ENCODE peak calls at places on chromosomes 2 and 18, in eight cellular contexts. One of them, this sample, is unnamed.

GRCh38 chr2:15941970-15942710 is 1.8 kb downstream of the MYCN start:
- DNase-seq in GM12865: no peak
- DNase-seq in activated effector memory CD4-positive, alpha-beta T cell treated with anti-CD3 and anti-CD28 coated beads, Interleukin-2, amount 50 U/mL, for 16 hours: peak
- DNase-seq in left ventricle myocardium inferior: no peak
- DNase-seq in ureter: peak
- DNase-seq in EL: no peak
- DNase-seq in ACHN: no peak
- DNase-seq in DMS153: no peak
- DNase-seq in this sample: peak

GRCh38 chr2:36270758-36271157 is 84.8 kb upstream of the CRIM1 start:
- DNase-seq in GM12865: no peak
- DNase-seq in activated effector memory CD4-positive, alpha-beta T cell treated with anti-CD3 and anti-CD28 coated beads, Interleukin-2, amount 50 U/mL, for 16 hours: no peak
- DNase-seq in left ventricle myocardium inferior: no peak
- DNase-seq in ureter: no peak
- DNase-seq in EL: no peak
- DNase-seq in ACHN: no peak
- DNase-seq in DMS153: no peak
- DNase-seq in this sample: no peak

GRCh38 chr2:27313882-27314645 is 5.8 kb upstream of the UCN start:
- DNase-seq in GM12865: no peak
- DNase-seq in activated effector memory CD4-positive, alpha-beta T cell treated with anti-CD3 and anti-CD28 coated beads, Interleukin-2, amount 50 U/mL, for 16 hours: no peak
- DNase-seq in left ventricle myocardium inferior: no peak
- DNase-seq in ureter: no peak
- DNase-seq in EL: no peak
- DNase-seq in ACHN: no peak
- DNase-seq in DMS153: no peak
- DNase-seq in this sample: peak

GRCh38 chr2:96144481-96145027 is 686 bp downstream of the DUSP2 start:
- DNase-seq in GM12865: peak
- DNase-seq in activated effector memory CD4-positive, alpha-beta T cell treated with anti-CD3 and anti-CD28 coated beads, Interleukin-2, amount 50 U/mL, for 16 hours: peak
- DNase-seq in left ventricle myocardium inferior: no peak
- DNase-seq in ureter: no peak
- DNase-seq in EL: no peak
- DNase-seq in ACHN: no peak
- DNase-seq in DMS153: no peak
- DNase-seq in this sample: no peak

GRCh38 chr18:73288813-73289212 is 421.0 kb upstream of the NETO1 start:
- DNase-seq in GM12865: no peak
- DNase-seq in activated effector memory CD4-positive, alpha-beta T cell treated with anti-CD3 and anti-CD28 coated beads, Interleukin-2, amount 50 U/mL, for 16 hours: no peak
- DNase-seq in left ventricle myocardium inferior: no peak
- DNase-seq in ureter: no peak
- DNase-seq in EL: no peak
- DNase-seq in ACHN: no peak
- DNase-seq in DMS153: no peak
- DNase-seq in this sample: no peak

GRCh38 chr2:235027558-235028214 is 75.9 kb downstream of the SH3BP4 start:
- DNase-seq in GM12865: no peak
- DNase-seq in activated effector memory CD4-positive, alpha-beta T cell treated with anti-CD3 and anti-CD28 coated beads, Interleukin-2, amount 50 U/mL, for 16 hours: no peak
- DNase-seq in left ventricle myocardium inferior: no peak
- DNase-seq in ureter: no peak
- DNase-seq in EL: peak
- DNase-seq in ACHN: peak
- DNase-seq in DMS153: no peak
- DNase-seq in this sample: peak

GRCh38 chr2:26685943-26686839 is 6.3 kb upstream of the KCNK3 start:
- DNase-seq in GM12865: peak
- DNase-seq in activated effector memory CD4-positive, alpha-beta T cell treated with anti-CD3 and anti-CD28 coated beads, Interleukin-2, amount 50 U/mL, for 16 hours: no peak
- DNase-seq in left ventricle myocardium inferior: no peak
- DNase-seq in ureter: no peak
- DNase-seq in EL: no peak
- DNase-seq in ACHN: no peak
- DNase-seq in DMS153: peak
- DNase-seq in this sample: no peak

GRCh38 chr2:192307530-192307929 is 112.8 kb upstream of the TMEFF2 start:
- DNase-seq in GM12865: no peak
- DNase-seq in activated effector memory CD4-positive, alpha-beta T cell treated with anti-CD3 and anti-CD28 coated beads, Interleukin-2, amount 50 U/mL, for 16 hours: no peak
- DNase-seq in left ventricle myocardium inferior: no peak
- DNase-seq in ureter: no peak
- DNase-seq in EL: peak
- DNase-seq in ACHN: no peak
- DNase-seq in DMS153: no peak
- DNase-seq in this sample: no peak

GRCh38 chr18:37419272-37419671 is 146.3 kb downstream of the CELF4 start:
- DNase-seq in GM12865: no peak
- DNase-seq in activated effector memory CD4-positive, alpha-beta T cell treated with anti-CD3 and anti-CD28 coated beads, Interleukin-2, amount 50 U/mL, for 16 hours: no peak
- DNase-seq in left ventricle myocardium inferior: no peak
- DNase-seq in ureter: no peak
- DNase-seq in EL: peak
- DNase-seq in ACHN: peak
- DNase-seq in DMS153: no peak
- DNase-seq in this sample: no peak

GRCh38 chr2:232523682-232524597 is 2.0 kb upstream of the CHRND start:
- DNase-seq in GM12865: peak
- DNase-seq in activated effector memory CD4-positive, alpha-beta T cell treated with anti-CD3 and anti-CD28 coated beads, Interleukin-2, amount 50 U/mL, for 16 hours: peak
- DNase-seq in left ventricle myocardium inferior: no peak
- DNase-seq in ureter: no peak
- DNase-seq in EL: peak
- DNase-seq in ACHN: peak
- DNase-seq in DMS153: no peak
- DNase-seq in this sample: no peak

GRCh38 chr18:51138936-51139335 is 58.5 kb downstream of the MEX3C start:
- DNase-seq in GM12865: no peak
- DNase-seq in activated effector memory CD4-positive, alpha-beta T cell treated with anti-CD3 and anti-CD28 coated beads, Interleukin-2, amount 50 U/mL, for 16 hours: no peak
- DNase-seq in left ventricle myocardium inferior: no peak
- DNase-seq in ureter: no peak
- DNase-seq in EL: no peak
- DNase-seq in ACHN: no peak
- DNase-seq in DMS153: no peak
- DNase-seq in this sample: no peak

GRCh38 chr2:111662771-111663470 is 221.1 kb downstream of the ANAPC1 start:
- DNase-seq in GM12865: peak
- DNase-seq in activated effector memory CD4-positive, alpha-beta T cell treated with anti-CD3 and anti-CD28 coated beads, Interleukin-2, amount 50 U/mL, for 16 hours: peak
- DNase-seq in left ventricle myocardium inferior: no peak
- DNase-seq in ureter: peak
- DNase-seq in EL: peak
- DNase-seq in ACHN: no peak
- DNase-seq in DMS153: no peak
- DNase-seq in this sample: no peak

GRCh38 chr2:25310965-25311865 is 30.5 kb downstream of the DNMT3A start:
- DNase-seq in GM12865: no peak
- DNase-seq in activated effector memory CD4-positive, alpha-beta T cell treated with anti-CD3 and anti-CD28 coated beads, Interleukin-2, amount 50 U/mL, for 16 hours: no peak
- DNase-seq in left ventricle myocardium inferior: peak
- DNase-seq in ureter: no peak
- DNase-seq in EL: no peak
- DNase-seq in ACHN: no peak
- DNase-seq in DMS153: peak
- DNase-seq in this sample: no peak

GRCh38 chr2:200575957-200576356 is 9.9 kb upstream of the AOX1 start:
- DNase-seq in GM12865: peak
- DNase-seq in activated effector memory CD4-positive, alpha-beta T cell treated with anti-CD3 and anti-CD28 coated beads, Interleukin-2, amount 50 U/mL, for 16 hours: no peak
- DNase-seq in left ventricle myocardium inferior: no peak
- DNase-seq in ureter: no peak
- DNase-seq in EL: peak
- DNase-seq in ACHN: peak
- DNase-seq in DMS153: no peak
- DNase-seq in this sample: peak

GRCh38 chr2:149122521-149122920 is 84.0 kb downstream of the LYPD6B start:
- DNase-seq in GM12865: no peak
- DNase-seq in activated effector memory CD4-positive, alpha-beta T cell treated with anti-CD3 and anti-CD28 coated beads, Interleukin-2, amount 50 U/mL, for 16 hours: no peak
- DNase-seq in left ventricle myocardium inferior: no peak
- DNase-seq in ureter: no peak
- DNase-seq in EL: no peak
- DNase-seq in ACHN: no peak
- DNase-seq in DMS153: no peak
- DNase-seq in this sample: no peak

GRCh38 chr2:171393487-171393886 is 40.3 kb downstream of the METTL8 start:
- DNase-seq in GM12865: no peak
- DNase-seq in activated effector memory CD4-positive, alpha-beta T cell treated with anti-CD3 and anti-CD28 coated beads, Interleukin-2, amount 50 U/mL, for 16 hours: no peak
- DNase-seq in left ventricle myocardium inferior: no peak
- DNase-seq in ureter: no peak
- DNase-seq in EL: no peak
- DNase-seq in ACHN: no peak
- DNase-seq in DMS153: no peak
- DNase-seq in this sample: no peak

GRCh38 chr2:219059375-219059724 is 1.4 kb downstream of the IHH start:
- DNase-seq in GM12865: no peak
- DNase-seq in activated effector memory CD4-positive, alpha-beta T cell treated with anti-CD3 and anti-CD28 coated beads, Interleukin-2, amount 50 U/mL, for 16 hours: no peak
- DNase-seq in left ventricle myocardium inferior: no peak
- DNase-seq in ureter: no peak
- DNase-seq in EL: no peak
- DNase-seq in ACHN: peak
- DNase-seq in DMS153: no peak
- DNase-seq in this sample: no peak

GRCh38 chr2:224775638-224776037 is 59.5 kb upstream of the CCDC195 start:
- DNase-seq in GM12865: no peak
- DNase-seq in activated effector memory CD4-positive, alpha-beta T cell treated with anti-CD3 and anti-CD28 coated beads, Interleukin-2, amount 50 U/mL, for 16 hours: no peak
- DNase-seq in left ventricle myocardium inferior: no peak
- DNase-seq in ureter: no peak
- DNase-seq in EL: no peak
- DNase-seq in ACHN: no peak
- DNase-seq in DMS153: no peak
- DNase-seq in this sample: no peak

GRCh38 chr18:31245820-31246219 is 72.1 kb upstream of the DSG1 start:
- DNase-seq in GM12865: peak
- DNase-seq in activated effector memory CD4-positive, alpha-beta T cell treated with anti-CD3 and anti-CD28 coated beads, Interleukin-2, amount 50 U/mL, for 16 hours: no peak
- DNase-seq in left ventricle myocardium inferior: no peak
- DNase-seq in ureter: no peak
- DNase-seq in EL: no peak
- DNase-seq in ACHN: no peak
- DNase-seq in DMS153: no peak
- DNase-seq in this sample: no peak

GRCh38 chr2:109242222-109242653 is 113.2 kb downstream of the SH3RF3 start:
- DNase-seq in GM12865: no peak
- DNase-seq in activated effector memory CD4-positive, alpha-beta T cell treated with anti-CD3 and anti-CD28 coated beads, Interleukin-2, amount 50 U/mL, for 16 hours: no peak
- DNase-seq in left ventricle myocardium inferior: peak
- DNase-seq in ureter: no peak
- DNase-seq in EL: no peak
- DNase-seq in ACHN: no peak
- DNase-seq in DMS153: no peak
- DNase-seq in this sample: no peak